ENCODE peak calls at places on chromosomes 2 and 18, in six cellular contexts. S is A549; I is hypothalamus; E is WERI-Rb-1; M is stimulated activated naive B cell treated with anti-CD40 and anti-IgM and Interleukin-4, amounts not matched to agents 10 μg/mL and 1 μg/mL and 100 μg/mL, for 72 hours; B is upper lobe of right lung. K is an unnamed sample.

GRCh38 chr2:179571721-179572120 is 289.7 kb downstream of the ZNF385B start:
- DNase-seq in S (no peak), I (no peak), E (no peak), M (no peak), B (no peak), K (no peak)

GRCh38 chr2:20928617-20929016 is 105.7 kb upstream of the LDAH start:
- DNase-seq in S (no peak), I (no peak), E (no peak), M (no peak), B (no peak), K (no peak)

GRCh38 chr2:105401867-105402266 is 3.0 kb upstream of the FHL2 start:
- DNase-seq in S (no peak), I (no peak), E (no peak), M (no peak), B (no peak), K (no peak)

GRCh38 chr2:9852881-9853280 is 9.6 kb downstream of the TAF1B start:
- DNase-seq in S (no peak), I (no peak), E (no peak), M (no peak), B (no peak), K (no peak)

GRCh38 chr2:233448565-233448964 is 94.3 kb downstream of the DGKD start:
- DNase-seq in S (no peak), I (no peak), E (no peak), M (no peak), B (no peak), K (peak)

GRCh38 chr2:175811966-175812365 is 190.1 kb downstream of the LNPK start:
- DNase-seq in S (no peak), I (no peak), E (no peak), M (no peak), B (no peak), K (no peak)

GRCh38 chr2:23418490-23418911 is 33.5 kb downstream of the KLHL29 start:
- DNase-seq in S (no peak), I (no peak), E (peak), M (no peak), B (no peak), K (no peak)

GRCh38 chr2:120847700-120848321 is 112.1 kb downstream of the GLI2 start:
- DNase-seq in S (no peak), I (no peak), E (peak), M (no peak), B (peak), K (peak)

GRCh38 chr18:7011142-7011541 is 106.5 kb downstream of the LAMA1 start:
- DNase-seq in S (no peak), I (no peak), E (no peak), M (no peak), B (no peak), K (no peak)

GRCh38 chr2:134208825-134209224 is 45.0 kb upstream of the MGAT5 start:
- DNase-seq in S (no peak), I (no peak), E (no peak), M (no peak), B (no peak), K (no peak)

GRCh38 chr18:58529714-58530354 is 99.1 kb downstream of the ALPK2 start:
- DNase-seq in S (peak), I (no peak), E (peak), M (peak), B (no peak), K (no peak)

GRCh38 chr2:171432969-171433762 is 624 bp downstream of the METTL8 start:
- DNase-seq in S (peak), I (no peak), E (peak), M (peak), B (no peak), K (no peak)

GRCh38 chr2:112722816-112723555 is 2.2 kb downstream of the NT5DC4 start:
- DNase-seq in S (no peak), I (no peak), E (no peak), M (no peak), B (no peak), K (no peak)

GRCh38 chr18:74378179-74378682 is 62.6 kb downstream of the C18orf63 start:
- DNase-seq in S (no peak), I (no peak), E (no peak), M (no peak), B (no peak), K (no peak)

GRCh38 chr2:127641846-127642510 is 4.0 kb upstream of the GPR17 start:
- DNase-seq in S (no peak), I (no peak), E (no peak), M (no peak), B (no peak), K (no peak)

GRCh38 chr2:143513081-143513480 is 383.9 kb downstream of the ARHGAP15 start:
- DNase-seq in S (peak), I (no peak), E (peak), M (no peak), B (no peak), K (no peak)

GRCh38 chr18:13945811-13946210 is 30.5 kb upstream of the MC2R start:
- DNase-seq in S (no peak), I (no peak), E (no peak), M (no peak), B (no peak), K (no peak)

GRCh38 chr2:130371723-130372054 is 15.8 kb downstream of the PTPN18 start:
- DNase-seq in S (peak), I (no peak), E (peak), M (no peak), B (no peak), K (peak)

GRCh38 chr2:28398101-28398834 is 5.6 kb downstream of the FOSL2 start:
- DNase-seq in S (no peak), I (no peak), E (no peak), M (no peak), B (no peak), K (peak)

GRCh38 chr18:59691046-59691395 is 6.2 kb downstream of the CCBE1 start:
- DNase-seq in S (no peak), I (no peak), E (peak), M (no peak), B (no peak), K (no peak)

GRCh38 chr2:47429795-47430194 is 26.8 kb downstream of the MSH2 start:
- DNase-seq in S (no peak), I (no peak), E (no peak), M (no peak), B (no peak), K (no peak)

GRCh38 chr2:239194731-239195317 is 206.0 kb downstream of the HDAC4 start:
- DNase-seq in S (no peak), I (no peak), E (no peak), M (no peak), B (peak), K (peak)

K was measured in sigmoid colon.